ENCODE peak calls at places on chromosomes 6 and 20, in seven cellular contexts. F, C, D, B, I, T and H are unnamed samples.

GRCh38 chr6:28978959-28979561 is 26.1 kb downstream of the ZNF311 start:
- DNase-seq in B (no peak), F (no peak), I (no peak), D (no peak), T (no peak), C (no peak), H (no peak)

GRCh38 chr20:10218536-10219451 is at the start of gene SNAP25:
- DNase-seq in I (no peak), D (peak; percentile 36), C (peak; percentile 47), B (peak; percentile 50), T (no peak), F (no peak), H (no peak)

GRCh38 chr6:113120577-113121285 is 736.4 kb upstream of the MARCKS start:
- DNase-seq in D (no peak), B (no peak), T (no peak), F (no peak), C (peak; percentile 97), I (no peak), H (no peak)

GRCh38 chr20:38883081-38883980 is 42.9 kb upstream of the FAM83D start:
- DNase-seq in F (no peak), B (no peak), I (no peak), D (peak; percentile 34), T (no peak), C (no peak), H (peak; percentile 28)

GRCh38 chr20:44407402-44408184 is 52.1 kb downstream of the HNF4A start:
- DNase-seq in B (no peak), F (no peak), T (no peak), I (no peak), D (no peak), C (peak; percentile 98), H (no peak)

GRCh38 chr6:45709834-45710233 is 305.8 kb downstream of the CLIC5 start:
- DNase-seq in T (no peak), B (no peak), C (no peak), I (no peak), F (no peak), D (no peak), H (no peak)

GRCh38 chr20:52062452-52063209 is 128.9 kb downstream of the ZFP64 start:
- DNase-seq in T (no peak), D (no peak), B (no peak), I (no peak), C (no peak), F (no peak), H (no peak)

GRCh38 chr6:11434565-11435326 is 102.8 kb upstream of the TMEM170B start:
- DNase-seq in T (peak; percentile 71), I (no peak), F (no peak), B (no peak), D (no peak), C (no peak), H (no peak)

GRCh38 chr6:126091507-126091906 is 105.2 kb downstream of the TRMT11 start:
- DNase-seq in F (no peak), B (no peak), C (no peak), T (no peak), D (no peak), I (no peak), H (no peak)

GRCh38 chr6:129969064-129969463 is 49.3 kb upstream of the L3MBTL3 start:
- DNase-seq in F (no peak), B (no peak), C (no peak), D (no peak), I (no peak), T (no peak), H (no peak)

GRCh38 chr6:2498224-2498623 is 252.5 kb downstream of the MYLK4 start:
- DNase-seq in D (no peak), F (no peak), I (no peak), B (no peak), T (no peak), C (peak; percentile 83), H (no peak)

GRCh38 chr6:112362027-112362795 is 15.1 kb downstream of the RFPL4B start:
- DNase-seq in T (no peak), B (no peak), C (no peak), D (no peak), I (no peak), F (no peak), H (no peak)

GRCh38 chr6:113432729-113433505 is 424.2 kb upstream of the MARCKS start:
- DNase-seq in C (no peak), B (no peak), I (no peak), F (no peak), T (no peak), D (no peak), H (no peak)

GRCh38 chr6:144729502-144729901 is 444.4 kb downstream of the UTRN start:
- DNase-seq in B (no peak), T (no peak), C (no peak), F (no peak), I (no peak), D (no peak), H (no peak)

GRCh38 chr6:119466226-119466625 is 116.7 kb upstream of the MAN1A1 start:
- DNase-seq in B (no peak), T (no peak), F (no peak), D (no peak), I (no peak), C (no peak), H (no peak)

GRCh38 chr20:37833172-37833915 is 69.6 kb upstream of the VSTM2L start:
- DNase-seq in I (no peak), T (no peak), C (no peak), B (no peak), D (no peak), F (no peak), H (no peak)

GRCh38 chr6:30769088-30769852 is 24.9 kb upstream of the IER3 start:
- DNase-seq in F (peak; percentile 77), I (no peak), B (peak; percentile 24), C (peak; percentile 95), D (peak; percentile 60), T (peak; percentile 45), H (no peak)

GRCh38 chr20:63739129-63740069 is at the start of gene SLC2A4RG:
- DNase-seq in I (peak; percentile 84), T (peak; percentile 74), D (peak; percentile 66), C (peak; percentile 63), F (peak; percentile 91), B (peak; percentile 87), H (peak; percentile 79)

DNA sequence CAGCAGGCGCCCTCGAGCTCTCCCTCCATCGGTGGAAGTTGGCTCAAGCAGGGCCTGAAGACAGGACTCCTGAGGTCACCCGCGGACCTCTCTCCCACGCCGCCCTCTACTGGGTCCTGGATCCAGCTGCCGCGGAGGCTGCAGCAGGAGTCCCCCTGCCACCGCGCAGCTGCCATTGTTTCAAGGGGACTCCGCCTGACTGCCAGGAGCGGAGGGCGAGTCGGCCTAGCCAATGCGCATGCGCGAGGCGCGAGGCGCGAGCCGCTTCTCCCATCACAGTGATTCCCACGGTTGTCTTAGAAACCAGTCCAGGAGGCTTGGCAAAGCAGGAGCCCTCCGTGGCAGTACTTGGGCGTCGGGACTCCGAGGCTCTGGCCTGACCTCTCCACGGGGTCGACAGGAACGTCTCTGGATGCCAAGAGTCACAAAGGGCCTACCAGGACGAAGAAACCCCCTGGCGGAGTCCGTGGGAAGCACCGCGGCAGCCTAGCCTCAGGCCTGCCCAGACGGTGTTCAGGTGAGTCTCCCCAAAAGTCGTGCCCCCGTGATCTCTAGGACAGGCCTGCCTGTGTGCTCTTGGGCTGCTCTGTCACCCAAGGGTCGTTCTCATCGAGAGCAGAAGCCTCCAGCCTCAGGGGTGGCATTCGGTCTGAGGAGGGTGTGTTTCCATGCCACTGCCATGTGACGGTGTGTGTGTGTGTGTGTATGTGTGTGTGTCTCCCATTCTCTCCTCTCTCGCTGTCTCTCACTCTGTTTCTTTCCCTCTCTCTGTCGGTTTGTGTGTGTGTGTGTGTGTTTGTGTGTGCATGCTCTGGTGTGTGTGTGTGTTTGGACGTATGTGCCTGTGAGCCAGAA is 290.6 kb upstream of the ZNF337 start:
- DNase-seq in I (peak; percentile 34), T (no peak), F (peak; percentile 72), D (peak; percentile 56), C (peak; percentile 39), B (peak; percentile 37), H (peak; percentile 51)
- TF ChIP-seq CTCF in I (peak; percentile 57), T (no peak), F (peak; percentile 11), D (peak; percentile 31), C (no peak), B (no peak), H (peak; percentile 43)

GRCh38 chr6:53055873-53056272 is 9.3 kb upstream of the FBXO9 start:
- DNase-seq in B (no peak), T (no peak), D (no peak), I (no peak), C (no peak), F (no peak), H (no peak)

GRCh38 chr6:53056273-53056672 is 8.9 kb upstream of the FBXO9 start:
- DNase-seq in F (no peak), D (no peak), C (no peak), T (no peak), I (no peak), B (no peak), H (no peak)

GRCh38 chr6:53059648-53060589 is 5.3 kb upstream of the FBXO9 start:
- DNase-seq in T (no peak), F (no peak), B (no peak), D (no peak), I (no peak), C (no peak), H (no peak)

GRCh38 chr6:53062369-53062639 is 2.9 kb upstream of the FBXO9 start:
- DNase-seq in I (no peak), D (no peak), B (no peak), T (no peak), C (no peak), F (no peak), H (no peak)

DNA sequence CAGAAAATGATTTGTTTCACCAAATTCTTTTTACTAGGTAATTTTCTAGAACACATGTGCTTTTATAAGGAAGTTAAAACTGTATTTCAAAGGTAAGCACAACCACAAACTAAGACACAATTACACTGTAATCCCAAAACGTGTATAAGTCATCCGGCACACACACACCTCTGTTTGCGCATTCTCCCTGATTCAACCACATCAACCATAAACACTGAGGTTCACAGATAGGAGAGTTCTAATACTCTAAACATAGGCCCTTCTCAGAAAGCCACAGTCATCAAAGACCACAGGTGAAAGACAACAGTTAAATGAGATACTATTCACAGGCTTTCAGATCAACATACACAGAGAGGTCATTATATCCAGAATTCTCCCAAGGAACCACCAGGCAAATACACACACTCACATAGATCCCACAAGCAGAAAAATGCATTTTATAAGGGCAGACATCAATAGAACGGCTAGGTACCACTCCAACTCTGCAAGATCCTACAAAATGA is 6.8 kb upstream of the FBXO9 start:
- DNase-seq in C (no peak), F (no peak), I (no peak), T (no peak), B (no peak), D (no peak), H (no peak)
- H3K4me1 ChIP-seq in C (peaks cover 11% of the 10 kb centered on the region), F (peaks cover 45% of the 10 kb centered on the region), I (peaks cover 87% of the 10 kb centered on the region), T (peaks cover 6% of the 10 kb centered on the region), B (peaks cover 10% of the 10 kb centered on the region), D (peaks cover 38% of the 10 kb centered on the region), H (peaks cover 54% of the 10 kb centered on the region)

DNA sequence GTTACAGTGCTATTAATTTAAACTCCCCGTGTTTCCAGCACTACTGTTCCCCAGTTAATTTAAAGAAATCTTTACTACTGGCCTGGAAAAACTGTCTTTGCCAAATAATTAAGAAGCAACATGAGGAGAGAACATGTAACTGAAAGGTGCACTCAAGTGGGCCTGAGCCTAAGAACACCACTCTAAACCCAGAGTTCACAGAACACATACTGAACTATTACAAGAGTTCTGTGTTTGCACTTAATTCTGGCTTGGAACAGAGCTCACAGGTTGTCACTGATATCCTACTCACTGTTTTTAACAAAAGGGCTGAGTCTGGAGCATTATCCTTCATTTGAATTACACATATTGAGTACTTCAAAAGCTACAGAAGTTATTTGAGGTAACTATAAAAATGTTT is 164.7 kb downstream of the OGFRL1 start:
- DNase-seq in F (no peak), T (no peak), D (no peak), I (no peak), B (no peak), C (no peak), H (no peak)
- H3K27ac ChIP-seq in F (no peak overlapping the region), T (no peak overlapping the region), D (no peak overlapping the region), I (no peak overlapping the region), B (no peak overlapping the region), C (no peak overlapping the region), H (no peak overlapping the region)

GRCh38 chr20:59620860-59621485 is 16.6 kb downstream of the PHACTR3 start:
- DNase-seq in B (no peak), C (no peak), I (no peak), T (no peak), F (no peak), D (no peak), H (no peak)
- TF ChIP-seq CTCF in B (no peak), C (no peak), I (no peak), T (no peak), F (no peak), D (no peak), H (no peak)